ENCODE peak calls at places on chromosomes 5 and 9, in four cellular contexts. F, K, Z and V are unnamed samples. For H3F3A, the result is how much of the 10 kb centered on the place peaks cover.

GRCh38 chr5:36646507-36647023 is 40.2 kb downstream of the SLC1A3 start:
- DNase-seq in K (no peak), Z (no peak), F (no peak), V (no peak)

GRCh38 chr5:34522599-34523381 is 133.3 kb upstream of the RAI14 start:
- DNase-seq in Z (peak), F (peak), K (peak), V (peak)

GRCh38 chr5:7869474-7870136 is 657 bp downstream of the MTRR start:
- DNase-seq in Z (peak), F (peak), K (peak), V (peak)

GRCh38 chr9:13901176-13901575 is 412.8 kb downstream of the NFIB start:
- DNase-seq in K (no peak), Z (no peak), F (no peak), V (no peak)

GRCh38 chr5:62124266-62124665 is 181.7 kb upstream of the KIF2A start:
- DNase-seq in Z (peak), K (no peak), F (peak), V (no peak)

GRCh38 chr5:133324058-133324457 is 272.2 kb downstream of the HSPA4 start:
- DNase-seq in K (no peak), F (no peak), Z (no peak), V (no peak)

GRCh38 chr5:172860520-172861443 is 26.7 kb downstream of the ERGIC1 start:
- DNase-seq in K (peak), F (no peak), Z (no peak), V (no peak)

GRCh38 chr5:177041936-177042335 is 19.4 kb downstream of the ZNF346 start:
- DNase-seq in F (no peak), K (peak), Z (peak), V (no peak)

GRCh38 chr5:15515229-15515628 is 15.2 kb downstream of the FBXL7 start:
- DNase-seq in F (no peak), Z (no peak), K (no peak), V (no peak)

GRCh38 chr9:108443278-108443633 is 412.5 kb downstream of the ACTL7B start:
- DNase-seq in Z (no peak), F (no peak), K (peak), V (no peak)

GRCh38 chr5:67842806-67843205 is 372.8 kb upstream of the PIK3R1 start:
- DNase-seq in Z (peak), F (peak), K (peak), V (no peak)

GRCh38 chr5:38347040-38347763 is 88.8 kb downstream of the EGFLAM start:
- DNase-seq in K (peak), F (no peak), Z (no peak), V (no peak)

GRCh38 chr9:135304886-135305285 is 174.7 kb upstream of the PPP1R26 start:
- DNase-seq in Z (no peak), F (no peak), K (no peak), V (no peak)

GRCh38 chr5:2299388-2300220 is 416.9 kb upstream of the IRX4 start:
- DNase-seq in Z (no peak), F (no peak), K (no peak), V (no peak)

GRCh38 chr9:99004115-99004514 is 60.4 kb downstream of the COL15A1 start:
- DNase-seq in F (no peak), Z (no peak), K (no peak), V (no peak)

GRCh38 chr9:6605202-6605601 is 40.3 kb downstream of the GLDC start:
- DNase-seq in K (no peak), F (no peak), Z (no peak), V (no peak)

GRCh38 chr5:163529698-163530097 is 24.3 kb downstream of the MAT2B start:
- DNase-seq in F (no peak), Z (no peak), K (no peak), V (no peak)

GRCh38 chr9:83955985-83956287 is 24.1 kb downstream of the HNRNPK start:
- DNase-seq in F (no peak), Z (peak), K (no peak), V (no peak)

GRCh38 chr9:36985061-36985768 is 48.9 kb downstream of the PAX5 start:
- DNase-seq in Z (no peak), K (no peak), F (no peak), V (no peak)

GRCh38 chr5:145536133-145536532 is 299.0 kb downstream of the PRELID2 start:
- DNase-seq in Z (no peak), K (no peak), F (no peak), V (no peak)

GRCh38 chr5:88480245-88480644 is 211.6 kb upstream of the TMEM161B start:
- DNase-seq in K (no peak), F (no peak), Z (no peak), V (no peak)

GRCh38 chr5:140182075-140182709 is 7.2 kb downstream of the CYSTM1 start:
- DNase-seq in K (peak), F (no peak), Z (no peak), V (no peak)

GRCh38 chr9:122099271-122099869 is 6.3 kb upstream of the TTLL11 start:
- DNase-seq in K (peak), Z (peak), F (peak), V (peak)

GRCh38 chr5:54062958-54063357 is 247.4 kb downstream of the ARL15 start:
- DNase-seq in K (peak), Z (no peak), F (no peak), V (no peak)

GRCh38 chr9:115733318-115733717 is 420.3 kb upstream of the PAPPA start:
- DNase-seq in F (no peak), Z (peak), K (peak), V (no peak)

GRCh38 chr9:19998153-19998552 is 209.3 kb upstream of the SLC24A2 start:
- DNase-seq in Z (no peak), K (peak), F (no peak), V (no peak)

GRCh38 chr5:135437796-135438560 is 9.2 kb downstream of the DCANP1 start:
- DNase-seq in F (no peak), Z (no peak), K (peak), V (no peak)

GRCh38 chr5:157718529-157718928 is 12.7 kb upstream of the THG1L start:
- DNase-seq in F (peak), Z (peak), K (peak), V (peak)

GRCh38 chr9:15696979-15697378 is 144.1 kb downstream of the CCDC171 start:
- DNase-seq in K (peak), Z (peak), F (no peak), V (no peak)

GRCh38 chr9:96246267-96246671 is 55.7 kb downstream of the HSD17B3 start:
- DNase-seq in K (no peak), Z (no peak), F (no peak), V (no peak)

GRCh38 chr9:95645992-95646391 is 129.2 kb upstream of the PTCH1 start:
- DNase-seq in K (peak), F (no peak), Z (no peak), V (no peak)

GRCh38 chr9:110095238-110095637 is 112.7 kb downstream of the C9orf152 start:
- DNase-seq in K (no peak), Z (no peak), F (no peak), V (no peak)

GRCh38 chr9:21543187-21543586 is 61.1 kb upstream of the IFNE start:
- DNase-seq in K (no peak), Z (peak), F (no peak), V (no peak)

GRCh38 chr5:132226516-132227234 is 978 bp downstream of the P4HA2 start:
- DNase-seq in K (peak), Z (peak), F (no peak), V (no peak)

GRCh38 chr9:114652776-114653555 is 4.6 kb downstream of the TEX53 start:
- DNase-seq in F (no peak), Z (no peak), K (peak), V (no peak)

GRCh38 chr5:106757672-106758071 is 913.1 kb downstream of the EFNA5 start:
- DNase-seq in Z (no peak), K (no peak), F (no peak), V (peak)

DNA sequence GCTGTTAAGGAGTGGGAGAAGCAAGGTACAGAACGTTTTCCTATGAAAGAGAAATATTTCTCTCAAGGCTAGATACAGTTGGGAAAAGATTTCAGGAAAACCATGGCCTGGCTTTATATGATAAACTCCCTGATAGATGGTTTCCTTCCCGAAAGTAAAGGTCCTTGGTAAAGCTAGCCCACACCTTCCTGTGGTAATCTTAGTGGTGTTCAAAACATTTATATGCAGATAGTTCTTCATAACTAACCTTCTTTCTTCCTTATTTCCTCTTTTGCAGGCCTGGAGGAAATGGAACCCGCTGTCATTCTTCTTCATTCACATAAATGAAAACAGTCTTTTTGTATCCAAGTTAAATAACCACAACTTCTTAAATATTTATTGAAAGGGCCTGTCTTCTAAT is 474.0 kb upstream of the ACTBL2 start:
- DNase-seq in F (no peak), Z (no peak), K (no peak), V (no peak)
- TF ChIP-seq EZH2phosphoT487 in F (no peak), Z (no peak), K (no peak), V (no peak)

GRCh38 chr5:142825378-142826089 is 55.4 kb downstream of the ARHGAP26 start:
- DNase-seq in F (peak), Z (peak), K (no peak), V (no peak)
- H3F3A ChIP-seq in F (under half), Z (under half), K (half or more), V (under half)

GRCh38 chr5:321726-322251 is 275 bp downstream of the AHRR start:
- DNase-seq in F (no peak), Z (peak), K (peak), V (no peak)
- H2AFZ ChIP-seq in F (peak), Z (peak), K (peak), V (no peak)

GRCh38 chr9:132672413-132672690 is 2.1 kb downstream of the GTF3C4 start:
- DNase-seq in K (no peak), Z (no peak), F (no peak), V (no peak)
- TF ChIP-seq EZH2phosphoT487 in K (no peak), Z (no peak), F (no peak), V (no peak)

GRCh38 chr5:165137701-165138100 is 1632.3 kb downstream of the MAT2B start:
- DNase-seq in Z (no peak), F (no peak), K (no peak), V (no peak)
- H3F3A ChIP-seq in Z (under half), F (under half), K (under half), V (under half)

DNA sequence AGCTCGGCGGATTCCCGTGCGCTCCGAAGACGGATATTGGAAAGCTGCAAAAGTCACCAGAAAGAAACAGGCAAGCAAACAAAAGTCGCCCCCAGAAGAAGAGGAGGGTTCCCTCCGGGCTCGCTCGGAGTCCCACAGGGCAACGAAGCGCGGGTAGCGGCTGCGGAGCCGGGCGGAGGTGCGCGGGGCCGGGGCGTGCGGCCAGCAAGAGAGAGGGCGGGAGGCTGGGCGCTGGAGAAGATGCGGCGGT is at the start of gene FBN2:
- DNase-seq in Z (no peak), K (no peak), F (no peak), V (no peak)
- H2AFZ ChIP-seq in Z (peak), K (peak), F (peak), V (peak)

DNA sequence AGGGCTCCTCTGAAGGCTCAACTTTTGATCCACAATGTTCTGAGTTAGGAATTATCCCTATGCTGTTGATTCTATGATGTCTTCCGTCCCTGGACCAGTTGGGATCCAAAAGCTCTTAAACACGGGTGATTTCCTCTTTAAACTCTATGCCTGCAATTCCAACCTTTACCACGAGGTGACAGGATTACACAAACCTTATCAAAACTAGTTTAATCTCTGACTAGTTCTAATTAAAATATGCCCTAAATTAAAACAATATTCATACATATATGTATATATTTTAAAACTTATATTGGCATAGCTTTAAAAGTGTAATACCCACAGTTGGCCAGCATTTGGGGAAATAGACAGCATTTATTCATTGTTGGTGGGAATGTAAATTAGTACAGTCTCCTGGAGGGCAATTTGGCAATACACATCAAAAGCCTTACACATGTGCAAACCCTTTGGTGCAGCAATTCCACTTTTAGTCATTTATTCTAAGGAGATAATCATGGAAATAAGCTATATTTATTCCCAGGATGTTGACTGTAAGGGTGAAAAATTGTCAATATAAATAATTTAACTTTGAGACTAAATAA is 51.6 kb upstream of the PHYKPL start:
- DNase-seq in F (peak), Z (peak), K (no peak), V (peak)
- TF ChIP-seq EZH2phosphoT487 in F (no peak), Z (no peak), K (no peak), V (no peak)

DNA sequence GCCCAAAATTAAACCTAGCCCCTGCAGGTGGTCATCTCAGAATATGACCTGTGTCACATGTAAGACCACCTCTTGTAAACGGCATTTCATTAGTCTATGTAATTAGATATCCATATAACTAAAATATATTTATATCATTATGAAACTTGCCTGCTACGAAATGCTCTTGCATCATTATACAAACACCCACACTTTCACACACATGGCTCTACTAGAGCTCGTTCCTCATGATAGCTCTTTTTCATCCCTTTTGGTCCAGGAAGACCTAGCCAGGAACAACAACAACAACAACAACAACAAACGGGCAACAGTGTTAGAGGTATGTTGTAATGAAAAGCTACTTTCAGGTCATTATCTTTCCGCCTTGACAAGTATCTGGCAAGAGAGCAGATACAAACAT is 58.6 kb downstream of the LHFPL2 start:
- DNase-seq in F (no peak), K (no peak), Z (no peak), V (no peak)
- H3F3A ChIP-seq in F (under half), K (under half), Z (under half), V (under half)

GRCh38 chr9:105157178-105157583 is 87.3 kb upstream of the SLC44A1 start:
- DNase-seq in K (peak), Z (peak), F (peak), V (peak)
- H2AFZ ChIP-seq in K (no peak), Z (no peak), F (peak), V (peak)

GRCh38 chr5:178683758-178684157 is 46.7 kb downstream of the ZNF354A start:
- DNase-seq in K (no peak), Z (no peak), F (no peak), V (no peak)

GRCh38 chr5:178685386-178686059 is 44.9 kb downstream of the ZNF354A start:
- DNase-seq in F (no peak), Z (no peak), K (no peak), V (no peak)

GRCh38 chr5:178690208-178690607 is 40.3 kb downstream of the ZNF354A start:
- DNase-seq in F (no peak), K (peak), Z (no peak), V (no peak)

DNA sequence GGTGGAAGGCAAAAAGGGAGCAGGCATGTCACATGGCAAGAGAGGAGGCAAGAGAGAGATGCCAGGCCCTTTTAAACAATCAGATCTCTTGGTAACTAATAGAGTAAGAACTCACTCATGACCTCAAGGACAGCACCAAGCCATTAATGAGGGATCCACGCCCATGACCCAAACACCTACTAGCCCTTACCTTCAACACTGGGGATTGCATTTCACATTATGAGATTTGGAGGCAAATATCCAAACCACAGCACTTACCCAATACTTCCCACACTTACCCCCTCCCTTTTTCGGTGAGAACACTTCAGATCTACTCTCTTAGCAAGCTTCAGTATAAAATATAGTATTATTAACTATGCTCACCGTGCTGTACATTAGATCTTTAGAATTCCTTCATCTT is 41.9 kb downstream of the ZNF354A start:
- DNase-seq in Z (no peak), K (no peak), F (no peak), V (no peak)
- TF ChIP-seq EZH2phosphoT487 in Z (no peak), K (no peak), F (no peak), V (no peak)